ENCODE peak calls at places on chromosomes 7 and 10, in six cellular contexts. One of them, this sample, is unnamed.

GRCh38 chr10:73850863-73851461 is 23.4 kb downstream of the CAMK2G start:
- DNase-seq in transverse colon: peak; percentile 52
- DNase-seq in A549: no peak
- DNase-seq in GM12878: no peak
- DNase-seq in esophagus squamous epithelium: no peak
- DNase-seq in right lobe of liver: no peak
- DNase-seq in this sample: no peak

GRCh38 chr10:28217848-28218247 is 85.0 kb downstream of the MPP7 start:
- DNase-seq in transverse colon: no peak
- DNase-seq in A549: no peak
- DNase-seq in GM12878: no peak
- DNase-seq in esophagus squamous epithelium: no peak
- DNase-seq in right lobe of liver: no peak
- DNase-seq in this sample: no peak

GRCh38 chr10:98296514-98296913 is 28.5 kb upstream of the LOXL4 start:
- DNase-seq in transverse colon: no peak
- DNase-seq in A549: no peak
- DNase-seq in GM12878: no peak
- DNase-seq in esophagus squamous epithelium: no peak
- DNase-seq in right lobe of liver: no peak
- DNase-seq in this sample: no peak

GRCh38 chr10:88385601-88386203 is 197.4 kb downstream of the RNLS start:
- DNase-seq in transverse colon: peak; percentile 92
- DNase-seq in A549: peak; percentile 70
- DNase-seq in GM12878: peak; percentile 94
- DNase-seq in esophagus squamous epithelium: peak; percentile 14
- DNase-seq in right lobe of liver: peak; percentile 75
- DNase-seq in this sample: peak; percentile 88

GRCh38 chr10:44310762-44311562 is 73.9 kb downstream of the CXCL12 start:
- DNase-seq in transverse colon: peak; percentile 84
- DNase-seq in A549: peak; percentile 69
- DNase-seq in GM12878: no peak
- DNase-seq in esophagus squamous epithelium: no peak
- DNase-seq in right lobe of liver: peak; percentile 82
- DNase-seq in this sample: peak; percentile 91

GRCh38 chr7:16905300-16906044 is 23.7 kb upstream of the AGR3 start:
- DNase-seq in transverse colon: no peak
- DNase-seq in A549: peak; percentile 93
- DNase-seq in GM12878: no peak
- DNase-seq in esophagus squamous epithelium: no peak
- DNase-seq in right lobe of liver: no peak
- DNase-seq in this sample: no peak

GRCh38 chr10:110083884-110084283 is 76.1 kb downstream of the ADD3 start:
- DNase-seq in transverse colon: no peak
- DNase-seq in A549: peak; percentile 20
- DNase-seq in GM12878: no peak
- DNase-seq in esophagus squamous epithelium: no peak
- DNase-seq in right lobe of liver: no peak
- DNase-seq in this sample: no peak

GRCh38 chr7:51253157-51253556 is 63.5 kb downstream of the COBL start:
- DNase-seq in transverse colon: no peak
- DNase-seq in A549: peak; percentile 10
- DNase-seq in GM12878: no peak
- DNase-seq in esophagus squamous epithelium: no peak
- DNase-seq in right lobe of liver: no peak
- DNase-seq in this sample: no peak

GRCh38 chr10:93175490-93175889 is 101.8 kb downstream of the CYP26A1 start:
- DNase-seq in transverse colon: no peak
- DNase-seq in A549: no peak
- DNase-seq in GM12878: no peak
- DNase-seq in esophagus squamous epithelium: no peak
- DNase-seq in right lobe of liver: no peak
- DNase-seq in this sample: no peak

GRCh38 chr10:99232357-99232999 is 3.2 kb downstream of the HPSE2 start:
- DNase-seq in transverse colon: no peak
- DNase-seq in A549: no peak
- DNase-seq in GM12878: no peak
- DNase-seq in esophagus squamous epithelium: no peak
- DNase-seq in right lobe of liver: no peak
- DNase-seq in this sample: no peak

GRCh38 chr7:151392002-151392401 is 17.8 kb downstream of the WDR86 start:
- DNase-seq in transverse colon: no peak
- DNase-seq in A549: no peak
- DNase-seq in GM12878: no peak
- DNase-seq in esophagus squamous epithelium: no peak
- DNase-seq in right lobe of liver: no peak
- DNase-seq in this sample: peak; percentile 64

GRCh38 chr7:73599151-73599882 is 20.9 kb upstream of the TBL2 start:
- DNase-seq in transverse colon: no peak
- DNase-seq in A549: no peak
- DNase-seq in GM12878: no peak
- DNase-seq in esophagus squamous epithelium: no peak
- DNase-seq in right lobe of liver: no peak
- DNase-seq in this sample: no peak

GRCh38 chr7:28588606-28589005 is 176.3 kb downstream of the CREB5 start:
- DNase-seq in transverse colon: no peak
- DNase-seq in A549: no peak
- DNase-seq in GM12878: no peak
- DNase-seq in esophagus squamous epithelium: no peak
- DNase-seq in right lobe of liver: no peak
- DNase-seq in this sample: no peak

GRCh38 chr10:110414563-110415309 is 83.0 kb upstream of the DUSP5 start:
- DNase-seq in transverse colon: peak; percentile 80
- DNase-seq in A549: peak; percentile 92
- DNase-seq in GM12878: peak; percentile 99
- DNase-seq in esophagus squamous epithelium: peak; percentile 66
- DNase-seq in right lobe of liver: no peak
- DNase-seq in this sample: peak; percentile 91

GRCh38 chr10:110651044-110651958 is 7.2 kb downstream of the RBM20 start:
- DNase-seq in transverse colon: no peak
- DNase-seq in A549: no peak
- DNase-seq in GM12878: no peak
- DNase-seq in esophagus squamous epithelium: no peak
- DNase-seq in right lobe of liver: no peak
- DNase-seq in this sample: no peak

GRCh38 chr10:123678376-123678775 is 12.2 kb downstream of the GPR26 start:
- DNase-seq in transverse colon: no peak
- DNase-seq in A549: no peak
- DNase-seq in GM12878: no peak
- DNase-seq in esophagus squamous epithelium: no peak
- DNase-seq in right lobe of liver: no peak
- DNase-seq in this sample: no peak

GRCh38 chr7:78514653-78515052 is 716.1 kb downstream of the PHTF2 start:
- DNase-seq in transverse colon: no peak
- DNase-seq in A549: no peak
- DNase-seq in GM12878: no peak
- DNase-seq in esophagus squamous epithelium: no peak
- DNase-seq in right lobe of liver: no peak
- DNase-seq in this sample: no peak

GRCh38 chr7:45915606-45916005 is 5.5 kb downstream of the IGFBP3 start:
- DNase-seq in transverse colon: no peak
- DNase-seq in A549: no peak
- DNase-seq in GM12878: no peak
- DNase-seq in esophagus squamous epithelium: no peak
- DNase-seq in right lobe of liver: no peak
- DNase-seq in this sample: no peak

GRCh38 chr7:78153285-78153684 is 354.7 kb downstream of the PHTF2 start:
- DNase-seq in transverse colon: no peak
- DNase-seq in A549: no peak
- DNase-seq in GM12878: no peak
- DNase-seq in esophagus squamous epithelium: no peak
- DNase-seq in right lobe of liver: no peak
- DNase-seq in this sample: no peak

GRCh38 chr10:46028584-46029570 is 1.5 kb downstream of the NCOA4 start:
- DNase-seq in transverse colon: peak; percentile 33
- DNase-seq in A549: peak; percentile 80
- DNase-seq in GM12878: no peak
- DNase-seq in esophagus squamous epithelium: no peak
- DNase-seq in right lobe of liver: no peak
- DNase-seq in this sample: no peak

GRCh38 chr7:116395125-116395791 is 104.3 kb upstream of the CAV2 start:
- DNase-seq in transverse colon: no peak
- DNase-seq in A549: peak; percentile 96
- DNase-seq in GM12878: no peak
- DNase-seq in esophagus squamous epithelium: no peak
- DNase-seq in right lobe of liver: no peak
- DNase-seq in this sample: no peak

GRCh38 chr7:99762680-99763327 is 21.2 kb downstream of the CYP3A4 start:
- DNase-seq in transverse colon: no peak
- DNase-seq in A549: no peak
- DNase-seq in GM12878: no peak
- DNase-seq in esophagus squamous epithelium: no peak
- DNase-seq in right lobe of liver: no peak
- DNase-seq in this sample: no peak

GRCh38 chr10:99930731-99931550 is 78.8 kb downstream of the DNMBP start:
- DNase-seq in transverse colon: peak; percentile 89
- DNase-seq in A549: peak; percentile 71
- DNase-seq in GM12878: no peak
- DNase-seq in esophagus squamous epithelium: no peak
- DNase-seq in right lobe of liver: no peak
- DNase-seq in this sample: no peak

GRCh38 chr7:104160375-104160774 is 47.4 kb downstream of the ORC5 start:
- DNase-seq in transverse colon: no peak
- DNase-seq in A549: peak; percentile 10
- DNase-seq in GM12878: no peak
- DNase-seq in esophagus squamous epithelium: no peak
- DNase-seq in right lobe of liver: no peak
- DNase-seq in this sample: no peak

GRCh38 chr10:46523881-46524470 is 32.5 kb downstream of the GPRIN2 start:
- DNase-seq in transverse colon: peak; percentile 18
- DNase-seq in A549: peak; percentile 98
- DNase-seq in GM12878: no peak
- DNase-seq in esophagus squamous epithelium: no peak
- DNase-seq in right lobe of liver: peak; percentile 37
- DNase-seq in this sample: peak; percentile 61

GRCh38 chr7:3695602-3696001 is 394.6 kb downstream of the SDK1 start:
- DNase-seq in transverse colon: no peak
- DNase-seq in A549: peak; percentile 16
- DNase-seq in GM12878: no peak
- DNase-seq in esophagus squamous epithelium: no peak
- DNase-seq in right lobe of liver: no peak
- DNase-seq in this sample: no peak
- TF ChIP-seq CTCF in transverse colon: peak; percentile 37
- TF ChIP-seq CTCF in A549: peak; percentile 49
- TF ChIP-seq CTCF in GM12878: no peak
- TF ChIP-seq CTCF in esophagus squamous epithelium: no peak
- TF ChIP-seq CTCF in right lobe of liver: peak; percentile 10
- TF ChIP-seq CTCF in this sample: no peak

GRCh38 chr10:104317195-104318095 is 20.8 kb downstream of the ITPRIP start:
- DNase-seq in transverse colon: no peak
- DNase-seq in A549: no peak
- DNase-seq in GM12878: no peak
- DNase-seq in esophagus squamous epithelium: no peak
- DNase-seq in right lobe of liver: no peak
- DNase-seq in this sample: peak; percentile 41
- H3K4me1 ChIP-seq in transverse colon: peaks cover 40% of the 10 kb centered on the region
- H3K4me1 ChIP-seq in A549: peaks cover 30% of the 10 kb centered on the region
- H3K4me1 ChIP-seq in GM12878: peaks cover 19% of the 10 kb centered on the region
- H3K4me1 ChIP-seq in esophagus squamous epithelium: peaks cover 66% of the 10 kb centered on the region
- H3K4me1 ChIP-seq in right lobe of liver: peaks cover 4% of the 10 kb centered on the region
- H3K4me1 ChIP-seq in this sample: peaks cover 50% of the 10 kb centered on the region

GRCh38 chr7:106255246-106255645 is 29.5 kb downstream of the NAMPT start:
- DNase-seq in transverse colon: no peak
- DNase-seq in A549: no peak
- DNase-seq in GM12878: no peak
- DNase-seq in esophagus squamous epithelium: no peak
- DNase-seq in right lobe of liver: no peak
- DNase-seq in this sample: no peak

GRCh38 chr7:106256137-106256536 is 28.6 kb downstream of the NAMPT start:
- DNase-seq in transverse colon: no peak
- DNase-seq in A549: no peak
- DNase-seq in GM12878: no peak
- DNase-seq in esophagus squamous epithelium: no peak
- DNase-seq in right lobe of liver: no peak
- DNase-seq in this sample: no peak

GRCh38 chr7:106258789-106259188 is 26.0 kb downstream of the NAMPT start:
- DNase-seq in transverse colon: no peak
- DNase-seq in A549: no peak
- DNase-seq in GM12878: no peak
- DNase-seq in esophagus squamous epithelium: no peak
- DNase-seq in right lobe of liver: no peak
- DNase-seq in this sample: no peak

GRCh38 chr7:106260136-106260561 is 24.6 kb downstream of the NAMPT start:
- DNase-seq in transverse colon: no peak
- DNase-seq in A549: no peak
- DNase-seq in GM12878: no peak
- DNase-seq in esophagus squamous epithelium: no peak
- DNase-seq in right lobe of liver: no peak
- DNase-seq in this sample: no peak

DNA sequence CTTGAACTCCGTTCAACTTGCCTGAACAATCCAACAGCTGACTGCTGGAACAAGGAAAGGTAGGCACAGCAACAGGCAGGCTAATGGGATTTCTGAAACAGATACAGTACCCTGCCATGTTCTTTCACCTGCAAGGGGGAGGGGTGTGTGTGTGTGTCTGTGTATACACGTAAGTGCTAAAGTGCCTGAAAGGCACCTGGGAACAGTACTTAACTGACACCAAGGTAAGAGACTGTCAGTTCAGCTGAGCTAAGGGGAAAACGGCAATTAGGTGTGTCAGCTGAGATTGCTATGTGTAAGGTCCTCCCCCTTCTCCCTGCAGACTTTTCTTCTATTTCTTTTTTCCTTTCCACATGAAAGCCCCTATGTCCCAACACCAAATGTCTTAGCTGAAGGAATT is 27.0 kb downstream of the NAMPT start:
- DNase-seq in transverse colon: no peak
- DNase-seq in A549: no peak
- DNase-seq in GM12878: no peak
- DNase-seq in esophagus squamous epithelium: no peak
- DNase-seq in right lobe of liver: no peak
- DNase-seq in this sample: no peak
- TF ChIP-seq POLR2A in transverse colon: no peak
- TF ChIP-seq POLR2A in A549: no peak
- TF ChIP-seq POLR2A in GM12878: no peak
- TF ChIP-seq POLR2A in esophagus squamous epithelium: no peak
- TF ChIP-seq POLR2A in right lobe of liver: peak; percentile 41
- TF ChIP-seq POLR2A in this sample: no peak

GRCh38 chr7:134879815-134880475 is 100.5 kb downstream of the CALD1 start:
- DNase-seq in transverse colon: no peak
- DNase-seq in A549: no peak
- DNase-seq in GM12878: no peak
- DNase-seq in esophagus squamous epithelium: no peak
- DNase-seq in right lobe of liver: no peak
- DNase-seq in this sample: no peak

GRCh38 chr7:134875867-134876266 is 96.4 kb downstream of the CALD1 start:
- DNase-seq in transverse colon: no peak
- DNase-seq in A549: no peak
- DNase-seq in GM12878: no peak
- DNase-seq in esophagus squamous epithelium: no peak
- DNase-seq in right lobe of liver: no peak
- DNase-seq in this sample: no peak

GRCh38 chr7:134874407-134874806 is 95.0 kb downstream of the CALD1 start:
- DNase-seq in transverse colon: no peak
- DNase-seq in A549: no peak
- DNase-seq in GM12878: no peak
- DNase-seq in esophagus squamous epithelium: no peak
- DNase-seq in right lobe of liver: no peak
- DNase-seq in this sample: no peak

GRCh38 chr7:134882481-134882880 is 103.0 kb downstream of the CALD1 start:
- DNase-seq in transverse colon: no peak
- DNase-seq in A549: no peak
- DNase-seq in GM12878: no peak
- DNase-seq in esophagus squamous epithelium: no peak
- DNase-seq in right lobe of liver: no peak
- DNase-seq in this sample: no peak

GRCh38 chr7:134878731-134879295 is 99.4 kb downstream of the CALD1 start:
- DNase-seq in transverse colon: no peak
- DNase-seq in A549: no peak
- DNase-seq in GM12878: no peak
- DNase-seq in esophagus squamous epithelium: no peak
- DNase-seq in right lobe of liver: no peak
- DNase-seq in this sample: no peak
- TF ChIP-seq CTCF in transverse colon: no peak
- TF ChIP-seq CTCF in A549: no peak
- TF ChIP-seq CTCF in GM12878: peak; percentile 27
- TF ChIP-seq CTCF in esophagus squamous epithelium: no peak
- TF ChIP-seq CTCF in right lobe of liver: peak; percentile 55
- TF ChIP-seq CTCF in this sample: no peak

This sample was measured in spleen.